ENCODE peak calls at places on chromosomes 11 and 22, in five cellular contexts. P is A549, U is K562, M is H1, X is HepG2. F is an unnamed sample.

GRCh38 chr11:117172678-117173421 is 5.7 kb upstream of the SIDT2 start:
- DNase-seq in P (no peak), U (peak), M (no peak), X (no peak), F (peak)

GRCh38 chr11:76702378-76703128 is 32.0 kb upstream of the LRRC32 start:
- DNase-seq in P (no peak), U (peak), M (no peak), X (no peak), F (no peak)

GRCh38 chr11:126083829-126084607 is 21.4 kb upstream of the CDON start:
- DNase-seq in P (no peak), U (no peak), M (no peak), X (no peak), F (no peak)

GRCh38 chr11:14644396-14645246 is 1.0 kb downstream of the PDE3B start:
- DNase-seq in P (peak), U (peak), M (no peak), X (peak), F (peak)

GRCh38 chr11:5891216-5891800 is 1.7 kb upstream of the OR52E5 start:
- DNase-seq in P (peak), U (peak), M (no peak), X (no peak), F (peak)

GRCh38 chr22:36069368-36069767 is 40.7 kb upstream of the RBFOX2 start:
- DNase-seq in P (no peak), U (no peak), M (no peak), X (no peak), F (no peak)

GRCh38 chr11:29310016-29310415 is 706.8 kb downstream of the KCNA4 start:
- DNase-seq in P (no peak), U (no peak), M (no peak), X (no peak), F (peak)

GRCh38 chr22:19853058-19853878 is 1.4 kb downstream of the GNB1L start:
- DNase-seq in P (no peak), U (peak), M (no peak), X (no peak), F (no peak)

GRCh38 chr11:2832718-2833020 is 52.9 kb downstream of the CDKN1C start:
- DNase-seq in P (no peak), U (no peak), M (no peak), X (no peak), F (no peak)

GRCh38 chr11:123272565-123272964 is 77.5 kb upstream of the CLMP start:
- DNase-seq in P (no peak), U (no peak), M (no peak), X (no peak), F (no peak)

GRCh38 chr11:74255741-74256369 is 55.6 kb downstream of the P4HA3 start:
- DNase-seq in P (peak), U (peak), M (peak), X (peak), F (peak)

GRCh38 chr11:95256204-95256819 is 25.3 kb upstream of the SESN3 start:
- DNase-seq in P (no peak), U (peak), M (no peak), X (no peak), F (no peak)

GRCh38 chr11:24239016-24239720 is 257.7 kb upstream of the LUZP2 start:
- DNase-seq in P (no peak), U (no peak), M (no peak), X (no peak), F (no peak)

GRCh38 chr11:43868852-43869567 is 11.6 kb upstream of the ALKBH3 start:
- DNase-seq in P (peak), U (peak), M (no peak), X (peak), F (peak)

GRCh38 chr11:20156876-20157613 is 3.2 kb downstream of the DBX1 start:
- DNase-seq in P (no peak), U (no peak), M (no peak), X (no peak), F (no peak)

GRCh38 chr11:119029340-119030028 is 1.2 kb downstream of the SLC37A4 start:
- DNase-seq in P (no peak), U (peak), M (no peak), X (peak), F (no peak)

GRCh38 chr11:115985896-115986295 is 481.7 kb upstream of the CADM1 start:
- DNase-seq in P (no peak), U (no peak), M (no peak), X (no peak), F (no peak)

GRCh38 chr11:9142732-9143131 is 51.3 kb upstream of the SCUBE2 start:
- DNase-seq in P (no peak), U (no peak), M (no peak), X (no peak), F (no peak)

GRCh38 chr11:13666708-13667107 is 1.8 kb upstream of the FAR1 start:
- DNase-seq in P (no peak), U (no peak), M (no peak), X (no peak), F (no peak)

GRCh38 chr11:47980907-47981621 is 705 bp downstream of the PTPRJ start:
- DNase-seq in P (peak), U (no peak), M (no peak), X (no peak), F (peak)

GRCh38 chr11:70712471-70712870 is 314.1 kb downstream of the CTTN start:
- DNase-seq in P (no peak), U (peak), M (no peak), X (no peak), F (no peak)

GRCh38 chr11:55658031-55658573 is 3.9 kb upstream of the OR4C6 start:
- DNase-seq in P (no peak), U (no peak), M (no peak), X (no peak), F (no peak)

GRCh38 chr11:45250035-45250693 is 36.0 kb downstream of the SYT13 start:
- DNase-seq in P (no peak), U (no peak), M (no peak), X (no peak), F (no peak)

GRCh38 chr22:45208993-45209838 is 31.5 kb downstream of the KIAA0930 start:
- DNase-seq in P (peak), U (peak), M (peak), X (no peak), F (peak)

GRCh38 chr11:69041516-69041915 is 7.2 kb upstream of the TPCN2 start:
- DNase-seq in P (no peak), U (no peak), M (no peak), X (no peak), F (no peak)

GRCh38 chr11:118175600-118176399 is 639 bp downstream of the SCN2B start:
- DNase-seq in P (no peak), U (no peak), M (no peak), X (no peak), F (no peak)

GRCh38 chr11:12693485-12694181 is 19.4 kb downstream of the TEAD1 start:
- DNase-seq in P (peak), U (peak), M (no peak), X (peak), F (peak)

GRCh38 chr22:24592846-24593809 is at the start of gene LRRC75B:
- DNase-seq in P (peak), U (peak), M (peak), X (peak), F (peak)

GRCh38 chr11:65646921-65647701 is 9.2 kb downstream of the SIPA1 start:
- DNase-seq in P (peak), U (no peak), M (no peak), X (no peak), F (peak)

GRCh38 chr11:73875840-73876239 is 806 bp downstream of the COA4 start:
- DNase-seq in P (no peak), U (peak), M (no peak), X (no peak), F (peak)

GRCh38 chr11:101126551-101127347 is 2.9 kb downstream of the PGR start:
- DNase-seq in P (no peak), U (peak), M (peak), X (no peak), F (peak)

GRCh38 chr11:110524227-110524626 is 94.5 kb downstream of the FDX1 start:
- DNase-seq in P (peak), U (no peak), M (no peak), X (no peak), F (no peak)

GRCh38 chr11:26599421-26599820 is 27.4 kb upstream of the MUC15 start:
- DNase-seq in P (peak), U (no peak), M (no peak), X (no peak), F (no peak)

GRCh38 chr11:77303328-77303727 is 1.8 kb upstream of the GDPD4 start:
- DNase-seq in P (no peak), U (no peak), M (no peak), X (no peak), F (no peak)

GRCh38 chr11:108606070-108606469 is 12.5 kb upstream of the EXPH5 start:
- DNase-seq in P (no peak), U (no peak), M (no peak), X (no peak), F (no peak)

GRCh38 chr11:75246006-75246672 is 5.6 kb downstream of the TPBGL start:
- DNase-seq in P (no peak), U (no peak), M (no peak), X (no peak), F (no peak)

GRCh38 chr22:46791201-46791731 is 28.8 kb downstream of the TBC1D22A start:
- DNase-seq in P (no peak), U (peak), M (no peak), X (no peak), F (peak)

GRCh38 chr22:45604239-45604711 is 67.4 kb upstream of the ATXN10 start:
- DNase-seq in P (peak), U (no peak), M (no peak), X (no peak), F (no peak)

GRCh38 chr11:84384637-84385227 is 1098.6 kb upstream of the CCDC90B start:
- DNase-seq in P (peak), U (peak), M (no peak), X (peak), F (peak)
- TF ChIP-seq JUN in P (no peak), U (no peak), M (no peak), X (no peak), F (no peak)

DNA sequence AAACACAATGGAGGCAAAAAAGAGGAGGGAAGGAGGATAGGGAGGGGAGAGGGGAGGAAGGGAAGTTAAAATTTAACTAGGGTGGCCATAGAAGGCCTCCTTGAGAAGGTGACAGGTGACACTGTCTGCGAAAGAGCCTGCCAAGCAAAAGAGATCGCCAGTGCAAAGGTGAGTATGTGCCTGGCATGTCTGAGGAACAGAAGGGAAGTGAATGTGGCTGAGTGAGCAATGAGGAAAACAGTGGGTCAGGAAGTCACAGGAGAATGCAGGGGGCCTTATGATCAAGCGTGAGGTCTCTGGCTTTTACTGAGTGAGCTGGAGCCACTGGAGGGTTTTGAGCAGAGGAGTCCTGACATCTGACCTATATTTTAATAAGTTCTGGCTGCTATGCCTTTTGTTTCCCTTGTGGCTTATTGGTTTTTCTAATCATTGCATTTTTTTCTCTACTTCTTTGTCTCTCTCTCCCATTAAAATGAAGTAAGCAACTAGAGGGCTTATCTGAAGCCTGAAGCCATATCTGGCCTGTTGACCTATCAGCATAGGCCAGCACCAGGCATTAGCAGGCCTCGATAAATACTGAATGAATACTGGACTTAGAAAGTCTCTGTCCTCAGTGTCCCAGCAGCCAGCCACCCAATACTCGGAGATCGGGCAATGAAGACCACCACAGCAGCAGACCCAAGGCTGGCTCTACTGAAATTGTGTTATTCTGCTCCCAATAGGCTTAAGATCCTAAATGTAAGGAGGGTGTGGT is 5.6 kb downstream of the AP1B1 start:
- DNase-seq in P (no peak), U (peak), M (no peak), X (no peak), F (peak)
- H3K4me2 ChIP-seq in P (no peak), U (peak), M (no peak), X (peak), F (peak)

GRCh38 chr11:1516273-1517067 is 29.9 kb upstream of the MOB2 start:
- DNase-seq in P (no peak), U (no peak), M (no peak), X (no peak), F (no peak)
- TF ChIP-seq JUN in P (no peak), U (no peak), M (no peak), X (no peak), F (no peak)

GRCh38 chr11:16758382-16759024 is 20.1 kb downstream of the C11orf58 start:
- DNase-seq in P (no peak), U (no peak), M (no peak), X (no peak), F (no peak)
- H3K4me2 ChIP-seq in P (no peak), U (no peak), M (no peak), X (no peak), F (no peak)

GRCh38 chr11:17927041-17927440 is 85.8 kb downstream of the SERGEF start:
- DNase-seq in P (no peak), U (no peak), M (no peak), X (no peak), F (no peak)
- TF ChIP-seq JUN in P (no peak), U (no peak), M (no peak), X (no peak), F (no peak)